ENCODE peak calls at places on chromosomes 16 and 17, in ten cellular contexts. C is AG04450, H is cardiac fibroblast, E is BJ, W is AG10803, X is fibroblast of mammary gland, R is ascending aorta, V is NB4, Z is spleen, M is OCI-LY7. D is an unnamed sample.

GRCh38 chr16:19410435-19411153 is 7.1 kb upstream of the TMC5 start:
- DNase-seq in C (no peak), H (no peak), E (no peak), W (no peak), X (no peak), R (no peak), V (no peak), Z (peak; percentile 73), M (no peak), D (peak; percentile 21)

GRCh38 chr16:8660841-8661301 is 13.5 kb upstream of the ABAT start:
- DNase-seq in C (peak; percentile 24), H (peak; percentile 64), E (no peak), W (peak; percentile 47), X (peak; percentile 54), R (no peak), V (peak; percentile 79), Z (peak; percentile 87), M (peak; percentile 59), D (peak; percentile 67)

GRCh38 chr17:17320188-17320910 is 17.2 kb downstream of the NT5M start:
- DNase-seq in C (no peak), H (no peak), E (no peak), W (no peak), X (no peak), R (no peak), V (no peak), Z (peak; percentile 46), M (no peak), D (no peak)

GRCh38 chr16:85123891-85124635 is 11.8 kb upstream of the CIBAR2 start:
- DNase-seq in C (peak; percentile 68), H (peak; percentile 91), E (peak; percentile 71), W (peak; percentile 94), X (peak; percentile 84), R (peak; percentile 31), V (no peak), Z (no peak), M (no peak), D (no peak)

GRCh38 chr17:80287806-80288579 is 27.3 kb downstream of the RNF213 start:
- DNase-seq in C (no peak), H (no peak), E (no peak), W (no peak), X (no peak), R (no peak), V (no peak), Z (no peak), M (no peak), D (no peak)

GRCh38 chr16:71348262-71349085 is 10.0 kb upstream of the CALB2 start:
- DNase-seq in C (no peak), H (no peak), E (no peak), W (no peak), X (no peak), R (no peak), V (no peak), Z (no peak), M (no peak), D (no peak)

GRCh38 chr17:37239690-37240344 is 136.0 kb upstream of the C17orf78 start:
- DNase-seq in C (no peak), H (peak; percentile 51), E (no peak), W (peak; percentile 54), X (peak; percentile 56), R (no peak), V (peak; percentile 57), Z (no peak), M (peak; percentile 39), D (peak; percentile 5)

GRCh38 chr17:4548721-4549531 is 6.3 kb downstream of the MYBBP1A start:
- DNase-seq in C (no peak), H (no peak), E (no peak), W (no peak), X (no peak), R (no peak), V (no peak), Z (peak; percentile 58), M (no peak), D (no peak)

GRCh38 chr17:55587608-55588139 is 76.4 kb upstream of the SMIM36 start:
- DNase-seq in C (no peak), H (no peak), E (no peak), W (peak; percentile 61), X (peak; percentile 92), R (no peak), V (no peak), Z (no peak), M (no peak), D (no peak)

GRCh38 chr16:29760567-29761279 is 14.9 kb upstream of the C16orf54 start:
- DNase-seq in C (no peak), H (no peak), E (no peak), W (no peak), X (no peak), R (no peak), V (no peak), Z (no peak), M (no peak), D (no peak)

GRCh38 chr16:66832661-66833305 is 2.0 kb upstream of the NAE1 start:
- DNase-seq in C (no peak), H (peak; percentile 17), E (peak; percentile 35), W (peak; percentile 35), X (peak; percentile 49), R (no peak), V (peak; percentile 28), Z (no peak), M (no peak), D (no peak)

GRCh38 chr17:68318103-68318991 is 27.1 kb downstream of the ARSG start:
- DNase-seq in C (no peak), H (peak; percentile 94), E (no peak), W (peak; percentile 57), X (peak; percentile 72), R (no peak), V (peak; percentile 87), Z (no peak), M (no peak), D (peak; percentile 46)

GRCh38 chr17:17403899-17404576 is 72.8 kb upstream of the MED9 start:
- DNase-seq in C (no peak), H (no peak), E (no peak), W (no peak), X (no peak), R (no peak), V (peak; percentile 84), Z (peak; percentile 93), M (peak; percentile 89), D (no peak)

GRCh38 chr17:48791128-48792032 is 25.6 kb downstream of the TTLL6 start:
- DNase-seq in C (peak; percentile 55), H (peak; percentile 87), E (peak; percentile 35), W (peak; percentile 88), X (peak; percentile 80), R (no peak), V (peak; percentile 67), Z (no peak), M (peak; percentile 21), D (peak; percentile 78)

GRCh38 chr17:63841350-63842172 is 924 bp downstream of the SMARCD2 start:
- DNase-seq in C (no peak), H (peak; percentile 45), E (no peak), W (peak; percentile 43), X (peak; percentile 37), R (no peak), V (peak; percentile 48), Z (peak; percentile 88), M (peak; percentile 61), D (peak; percentile 49)

GRCh38 chr16:75380870-75381269 is 52.4 kb downstream of the CFDP1 start:
- DNase-seq in C (no peak), H (peak; percentile 49), E (no peak), W (peak; percentile 43), X (no peak), R (no peak), V (no peak), Z (no peak), M (no peak), D (no peak)

GRCh38 chr16:12815361-12815760 is 11.7 kb upstream of the CPPED1 start:
- DNase-seq in C (no peak), H (peak; percentile 10), E (no peak), W (no peak), X (no peak), R (no peak), V (no peak), Z (no peak), M (no peak), D (peak; percentile 16)

GRCh38 chr16:24516900-24517669 is 22.3 kb upstream of the RBBP6 start:
- DNase-seq in C (peak; percentile 74), H (peak; percentile 93), E (peak; percentile 35), W (peak; percentile 83), X (peak; percentile 88), R (peak; percentile 23), V (peak; percentile 81), Z (peak; percentile 81), M (peak; percentile 78), D (peak; percentile 81)
- H3K4me3 ChIP-seq in C (no peak overlapping the region), H (peak overlapping the region; percentile 14), E (no peak overlapping the region), W (peak overlapping the region; percentile 38), X (peak overlapping the region; percentile 30), R (peak overlapping the region; percentile 51), V (no peak overlapping the region), Z (peak overlapping the region; percentile 52), M (no peak overlapping the region), D (no peak overlapping the region)

DNA sequence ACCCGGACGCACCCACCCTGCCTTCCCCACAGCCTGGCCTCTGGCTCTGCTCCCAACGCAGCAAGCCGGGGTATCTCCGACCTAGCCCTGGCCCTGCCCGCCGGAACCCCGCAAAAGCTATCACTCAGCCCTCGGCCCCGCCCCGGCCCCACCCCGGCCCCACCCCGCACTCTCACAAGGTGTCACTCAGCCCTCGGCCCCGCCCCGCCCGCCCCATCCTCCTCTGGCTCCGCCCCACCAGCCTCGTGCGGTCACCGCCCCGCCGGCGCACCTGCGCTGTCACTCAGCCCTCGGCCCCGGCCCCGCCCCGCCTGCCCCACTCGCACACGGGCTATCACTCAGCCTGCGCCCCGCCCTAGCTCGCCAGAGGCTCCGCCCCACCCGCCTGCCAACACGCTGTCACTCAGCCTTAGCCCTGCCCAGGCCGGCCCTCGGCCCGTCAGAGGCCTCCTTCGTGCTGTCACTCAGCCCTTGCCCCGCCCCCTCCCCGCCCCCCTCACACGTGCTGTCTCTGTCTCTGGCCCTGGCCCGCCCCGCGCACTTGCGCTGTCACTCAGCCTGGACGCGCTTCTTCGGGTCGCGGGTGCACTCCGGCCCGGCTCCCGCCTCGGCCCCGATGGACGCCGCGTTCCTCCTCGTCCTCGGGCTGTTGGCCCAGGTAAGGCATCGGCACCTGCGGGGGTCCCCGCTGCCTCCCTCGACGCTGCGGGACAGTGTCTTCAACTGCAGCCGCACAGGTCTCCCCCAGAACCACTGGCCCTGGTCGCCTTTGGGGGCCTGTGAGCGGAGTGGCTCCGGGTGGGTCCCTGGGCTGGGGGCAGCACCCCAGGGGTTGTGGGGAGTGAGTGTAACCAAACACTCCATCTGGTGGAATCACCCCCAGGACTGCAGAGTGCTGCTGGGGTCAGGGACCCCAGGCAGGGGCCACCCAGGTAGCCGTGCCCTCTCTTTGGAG is at the start of gene CDH15:
- DNase-seq in C (peak; percentile 64), H (peak; percentile 78), E (no peak), W (peak; percentile 78), X (peak; percentile 77), R (peak; percentile 55), V (peak; percentile 87), Z (peak; percentile 98), M (peak; percentile 97), D (peak; percentile 98)
- H3K4me3 ChIP-seq in C (peak within 1 kb of the TSS; percentile 35), H (no peak within 1 kb of the TSS), E (peak within 1 kb of the TSS; percentile 29), W (no peak within 1 kb of the TSS), X (no peak within 1 kb of the TSS), R (peak within 1 kb of the TSS; percentile 49), V (no peak within 1 kb of the TSS), Z (peak within 1 kb of the TSS; percentile 63), M (peak within 1 kb of the TSS; percentile 34), D (peak within 1 kb of the TSS; percentile 29)

GRCh38 chr17:52159159-52159809 is 770 bp upstream of the CA10 start:
- DNase-seq in C (no peak), H (no peak), E (no peak), W (no peak), X (no peak), R (no peak), V (no peak), Z (no peak), M (no peak), D (no peak)
- H3K4me3 ChIP-seq in C (no peak overlapping the region), H (no peak overlapping the region), E (no peak overlapping the region), W (no peak overlapping the region), X (no peak overlapping the region), R (no peak overlapping the region), V (no peak overlapping the region), Z (no peak overlapping the region), M (no peak overlapping the region), D (no peak overlapping the region)

GRCh38 chr17:78437508-78438169 is 59.2 kb downstream of the PGS1 start:
- DNase-seq in C (no peak), H (no peak), E (no peak), W (no peak), X (no peak), R (no peak), V (no peak), Z (no peak), M (no peak), D (no peak)
- H3K4me3 ChIP-seq in C (no peak overlapping the region), H (no peak overlapping the region), E (no peak overlapping the region), W (no peak overlapping the region), X (no peak overlapping the region), R (no peak overlapping the region), V (no peak overlapping the region), Z (no peak overlapping the region), M (no peak overlapping the region), D (no peak overlapping the region)

D was measured in GM12865.